ENCODE peak calls at places on chromosomes 11 and 22, in ten cellular contexts. E is cardiac muscle cell; J is CD4-positive, CD25-positive, alpha-beta regulatory T cell; D is upper lobe of right lung; U is sigmoid colon; W is HAP-1; S is psoas muscle; O is CD8-positive, alpha-beta T cell; C is fibroblast of lung; R is mucosa of descending colon. Z is an unnamed sample. For H3K4me1, the result is how much of the 10 kb centered on the place peaks cover.

GRCh38 chr11:72700026-72700610 is 25.9 kb upstream of the PDE2A start:
- DNase-seq in U (no peak), C (no peak), S (no peak), J (no peak), R (no peak), W (no peak), O (no peak), E (peak), D (no peak), Z (peak)

GRCh38 chr11:116782728-116783127 is 5.1 kb downstream of the ZPR1 start:
- DNase-seq in O (no peak), C (peak), W (no peak), D (no peak), U (no peak), E (peak), R (no peak), S (no peak), J (no peak), Z (no peak)

GRCh38 chr11:59787816-59788215 is 22.8 kb downstream of the MRPL16 start:
- DNase-seq in W (no peak), O (no peak), D (no peak), J (no peak), C (peak), S (no peak), U (no peak), E (peak), R (no peak), Z (peak)

GRCh38 chr22:26483043-26483438 is 542 bp downstream of the HPS4 start:
- DNase-seq in D (no peak), U (no peak), S (no peak), J (no peak), C (peak), W (no peak), O (no peak), R (no peak), E (no peak), Z (no peak)

GRCh38 chr11:65132238-65132987 is 1.9 kb downstream of the SYVN1 start:
- DNase-seq in W (no peak), J (no peak), S (no peak), E (no peak), O (no peak), U (peak), C (no peak), R (peak), D (no peak), Z (no peak)

GRCh38 chr11:19972637-19973036 is 187.6 kb downstream of the DBX1 start:
- DNase-seq in O (no peak), R (no peak), C (no peak), S (no peak), W (no peak), J (no peak), D (no peak), U (no peak), E (no peak), Z (no peak)

GRCh38 chr11:110251837-110252236 is 44.6 kb downstream of the RDX start:
- DNase-seq in D (no peak), J (no peak), W (no peak), O (no peak), E (peak), R (no peak), C (peak), S (no peak), U (no peak), Z (peak)

GRCh38 chr11:34271727-34272126 is 86.1 kb downstream of the ABTB2 start:
- DNase-seq in C (no peak), E (no peak), W (no peak), S (no peak), D (no peak), R (no peak), O (no peak), U (no peak), J (no peak), Z (no peak)

GRCh38 chr11:131192628-131193027 is 177.8 kb upstream of the NTM start:
- DNase-seq in J (no peak), R (no peak), U (no peak), S (no peak), D (no peak), O (no peak), C (no peak), E (no peak), W (no peak), Z (no peak)

GRCh38 chr22:40403141-40403540 is 32.7 kb downstream of the SGSM3 start:
- DNase-seq in U (no peak), W (no peak), O (no peak), J (no peak), S (no peak), E (no peak), R (no peak), D (no peak), C (no peak), Z (no peak)
- H3K4me1 ChIP-seq in U (under half), W (under half), O (half or more), J (under half), S (under half), E (under half), R (under half), D (under half), C (under half), Z (under half)

GRCh38 chr11:12680940-12681258 is 6.7 kb downstream of the TEAD1 start:
- DNase-seq in S (no peak), U (no peak), W (no peak), C (no peak), D (no peak), O (no peak), E (no peak), J (no peak), R (no peak), Z (no peak)

GRCh38 chr11:12680246-12680939 is 6.2 kb downstream of the TEAD1 start:
- DNase-seq in E (peak), C (peak), S (peak), W (peak), U (peak), D (peak), J (peak), O (no peak), R (peak), Z (peak)

GRCh38 chr11:12682288-12682687 is 8.1 kb downstream of the TEAD1 start:
- DNase-seq in R (no peak), E (no peak), W (no peak), U (no peak), S (no peak), C (no peak), D (no peak), J (no peak), O (no peak), Z (no peak)

GRCh38 chr11:12682730-12683500 is 8.7 kb downstream of the TEAD1 start:
- DNase-seq in J (no peak), W (no peak), O (no peak), S (no peak), U (no peak), D (no peak), E (no peak), R (no peak), C (no peak), Z (no peak)

GRCh38 chr11:12681462-12681861 is 7.2 kb downstream of the TEAD1 start:
- DNase-seq in J (no peak), R (no peak), C (no peak), E (no peak), D (no peak), W (no peak), S (no peak), U (no peak), O (no peak), Z (no peak)
- H3K4me1 ChIP-seq in J (under half), R (under half), C (under half), E (under half), D (under half), W (half or more), S (half or more), U (under half), O (under half), Z (half or more)

GRCh38 chr11:61114913-61115312 is 12.6 kb downstream of the CD5 start:
- DNase-seq in S (no peak), J (no peak), D (no peak), R (no peak), C (no peak), O (no peak), E (no peak), U (peak), W (no peak), Z (no peak)
- H3K4me1 ChIP-seq in S (under half), J (half or more), D (under half), R (under half), C (under half), O (half or more), E (under half), U (under half), W (under half), Z (under half)

DNA sequence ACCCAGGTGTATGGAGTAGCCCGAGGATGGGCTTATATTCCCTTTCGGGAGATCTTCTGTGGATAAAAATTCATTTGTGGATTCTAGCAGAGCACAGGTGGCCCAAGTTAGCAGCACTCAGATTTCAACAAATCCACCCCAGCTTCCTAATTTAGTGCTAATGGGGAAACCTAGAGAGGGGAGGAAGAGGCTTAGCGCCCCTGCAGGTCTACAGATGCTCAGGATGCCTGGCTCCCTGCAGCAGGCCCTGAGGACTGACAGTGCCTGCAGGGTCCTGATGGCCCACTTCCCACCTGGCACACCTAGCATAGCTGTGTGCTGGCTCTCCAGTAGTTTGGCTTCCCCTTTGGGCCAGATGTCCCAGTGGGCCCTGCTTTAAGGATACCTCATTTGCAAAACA is 6.5 kb downstream of the DGAT2 start:
- DNase-seq in E (no peak), S (no peak), O (no peak), C (no peak), J (no peak), R (no peak), W (no peak), U (peak), D (no peak), Z (no peak)
- H3K4me1 ChIP-seq in E (under half), S (under half), O (under half), C (under half), J (under half), R (under half), W (under half), U (under half), D (under half), Z (under half)

DNA sequence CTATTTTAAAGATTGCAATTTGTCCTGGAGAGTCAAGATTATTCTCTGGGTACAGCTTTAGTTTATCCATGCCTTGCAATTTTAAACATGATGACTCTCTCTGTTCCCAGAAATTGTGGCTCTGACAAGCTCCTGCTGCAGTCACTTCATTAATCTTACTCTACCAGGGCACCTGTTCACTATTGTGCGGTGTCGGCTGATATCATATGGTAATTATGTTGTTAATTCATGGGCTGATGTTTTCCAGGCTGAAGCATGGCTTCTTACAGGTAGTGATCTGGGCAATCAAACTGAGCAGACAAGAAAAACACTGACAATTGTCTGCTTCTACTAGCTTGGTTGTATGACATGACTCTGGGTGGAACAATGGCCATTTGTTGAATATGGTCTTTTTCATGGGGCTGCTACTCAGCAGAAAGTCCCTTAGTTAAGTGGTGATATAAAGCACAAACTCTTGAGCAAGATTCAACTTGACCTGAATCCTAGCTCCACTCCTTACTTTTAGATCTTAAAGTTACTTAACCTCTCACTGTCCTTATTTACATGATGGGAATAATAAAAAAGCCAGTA is 230.7 kb downstream of the FAT3 start:
- DNase-seq in J (no peak), D (no peak), W (no peak), S (no peak), E (no peak), C (no peak), O (no peak), U (no peak), R (no peak), Z (no peak)
- H3K4me1 ChIP-seq in J (under half), D (under half), W (under half), S (under half), E (under half), C (under half), O (under half), U (under half), R (under half), Z (under half)

DNA sequence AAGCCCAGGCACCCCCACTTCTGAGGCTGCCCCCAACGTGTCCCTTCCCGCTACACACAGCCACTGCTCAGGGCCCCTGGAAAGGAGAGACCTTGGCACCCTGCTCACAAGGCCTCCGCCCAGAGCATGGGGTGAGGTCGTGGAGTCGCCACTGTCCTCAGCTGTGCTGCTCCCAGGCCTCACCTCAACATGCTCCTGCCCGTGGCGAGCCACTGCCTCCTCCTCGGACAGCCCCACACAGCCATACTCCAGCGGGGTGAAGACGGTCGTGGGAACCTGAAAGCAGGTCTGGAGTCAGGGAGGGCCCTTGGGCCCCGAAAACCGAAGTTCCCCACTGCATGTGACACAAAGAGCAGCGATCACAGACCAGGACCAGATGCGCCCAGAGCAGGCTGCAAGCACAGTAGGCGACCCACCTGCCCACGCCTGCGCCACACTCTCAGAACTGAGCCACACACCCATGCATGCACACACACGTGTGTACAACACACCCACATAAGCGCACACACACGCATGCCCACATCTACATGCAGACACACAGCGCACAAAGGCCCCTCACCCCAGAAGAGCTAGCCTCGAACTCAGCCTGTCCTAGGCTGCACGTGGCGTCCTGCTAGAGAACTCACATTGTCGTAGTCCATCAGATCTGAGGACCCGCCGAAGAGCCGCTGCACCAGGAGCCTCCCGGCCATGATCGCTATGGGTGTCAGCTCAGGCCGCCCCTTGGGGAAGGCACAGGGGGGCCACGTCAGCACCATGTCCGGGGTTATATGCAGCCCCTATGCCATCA is 25.5 kb upstream of the GNB1L start:
- DNase-seq in W (no peak), D (peak), U (peak), R (no peak), J (no peak), O (no peak), S (peak), C (no peak), E (no peak), Z (no peak)
- H3K4me1 ChIP-seq in W (under half), D (under half), U (under half), R (under half), J (under half), O (under half), S (under half), C (under half), E (under half), Z (under half)

GRCh38 chr22:36363378-36363931 is 24.3 kb downstream of the MYH9 start:
- DNase-seq in O (no peak), J (no peak), D (no peak), U (no peak), W (no peak), E (no peak), R (peak), C (no peak), S (no peak), Z (no peak)

GRCh38 chr22:36360871-36361383 is 26.8 kb downstream of the MYH9 start:
- DNase-seq in W (no peak), O (no peak), C (peak), U (no peak), S (no peak), D (no peak), E (peak), J (no peak), R (peak), Z (peak)

GRCh38 chr22:36364255-36365019 is 23.3 kb downstream of the MYH9 start:
- DNase-seq in R (peak), J (no peak), W (no peak), O (no peak), S (no peak), U (no peak), D (no peak), C (no peak), E (no peak), Z (no peak)

GRCh38 chr22:36362077-36362476 is 25.7 kb downstream of the MYH9 start:
- DNase-seq in W (no peak), U (no peak), E (no peak), J (no peak), C (no peak), D (no peak), O (no peak), S (no peak), R (no peak), Z (no peak)

DNA sequence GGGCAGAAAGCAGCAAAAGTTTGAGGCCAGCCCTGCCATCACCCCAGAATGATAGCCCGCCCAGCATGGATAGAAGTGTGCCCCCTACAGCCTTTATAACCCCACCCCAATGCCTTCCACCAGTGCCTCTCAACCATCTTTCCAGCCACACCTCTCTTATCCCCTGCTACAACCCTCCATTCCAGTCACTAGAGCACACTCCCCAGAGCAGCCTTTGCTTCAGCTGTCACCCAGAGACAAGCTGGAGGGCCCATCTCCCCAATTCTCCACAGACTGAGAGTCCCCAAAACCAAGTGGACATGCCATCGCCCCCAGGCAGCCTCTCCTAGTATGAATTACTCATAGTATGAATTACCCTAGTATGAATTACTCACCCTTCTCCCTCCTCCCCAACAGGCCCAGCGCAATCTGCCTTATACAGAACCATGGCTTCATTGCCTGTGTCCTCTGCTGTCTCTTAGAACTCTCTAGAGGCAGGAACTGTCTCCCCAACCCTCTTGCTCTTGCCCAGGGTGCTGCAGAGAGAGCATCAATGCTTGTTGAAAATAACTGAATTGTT is 24.9 kb downstream of the MYH9 start:
- DNase-seq in W (no peak), S (no peak), C (no peak), R (peak), O (no peak), D (no peak), J (no peak), E (no peak), U (no peak), Z (peak)
- H3K4me1 ChIP-seq in W (under half), S (half or more), C (half or more), R (half or more), O (half or more), D (half or more), J (half or more), E (half or more), U (under half), Z (half or more)

GRCh38 chr11:74686792-74687191 is 44.4 kb downstream of the CHRDL2 start:
- DNase-seq in U (peak), E (peak), R (peak), S (no peak), J (no peak), W (no peak), O (no peak), C (peak), D (peak), Z (no peak)

GRCh38 chr11:74684661-74685060 is 46.6 kb downstream of the CHRDL2 start:
- DNase-seq in J (no peak), O (no peak), S (no peak), R (no peak), D (peak), U (peak), W (no peak), E (no peak), C (no peak), Z (no peak)

GRCh38 chr11:74687237-74688005 is 43.8 kb downstream of the CHRDL2 start:
- DNase-seq in W (peak), D (peak), O (no peak), U (no peak), S (no peak), E (peak), C (peak), J (no peak), R (peak), Z (peak)

GRCh38 chr11:74685338-74685737 is 45.9 kb downstream of the CHRDL2 start:
- DNase-seq in C (no peak), J (no peak), E (no peak), D (no peak), S (no peak), U (no peak), R (no peak), O (no peak), W (no peak), Z (no peak)

DNA sequence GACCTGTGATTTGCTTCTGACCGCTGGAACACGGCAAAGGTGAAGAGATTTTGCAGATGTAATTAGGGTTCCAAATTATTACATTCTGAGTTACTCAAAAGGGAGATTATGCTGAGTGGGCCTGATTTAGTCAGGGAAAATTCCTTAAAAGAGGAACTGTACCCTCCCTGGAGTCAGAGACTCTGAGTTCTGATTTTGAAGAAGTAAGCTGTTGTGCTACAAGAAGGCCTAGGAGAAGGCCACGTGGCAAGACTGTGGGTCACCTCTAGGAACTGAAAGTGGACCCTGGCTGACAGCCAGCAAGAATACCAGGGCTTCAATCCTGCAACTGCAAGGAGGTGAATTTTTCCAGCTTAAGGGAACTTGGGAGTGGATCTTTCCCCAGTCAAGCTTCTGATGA is 45.3 kb downstream of the CHRDL2 start:
- DNase-seq in S (no peak), J (no peak), C (no peak), D (peak), R (peak), E (no peak), O (no peak), U (peak), W (no peak), Z (no peak)
- H3K4me1 ChIP-seq in S (under half), J (under half), C (under half), D (under half), R (under half), E (under half), O (under half), U (under half), W (under half), Z (under half)

DNA sequence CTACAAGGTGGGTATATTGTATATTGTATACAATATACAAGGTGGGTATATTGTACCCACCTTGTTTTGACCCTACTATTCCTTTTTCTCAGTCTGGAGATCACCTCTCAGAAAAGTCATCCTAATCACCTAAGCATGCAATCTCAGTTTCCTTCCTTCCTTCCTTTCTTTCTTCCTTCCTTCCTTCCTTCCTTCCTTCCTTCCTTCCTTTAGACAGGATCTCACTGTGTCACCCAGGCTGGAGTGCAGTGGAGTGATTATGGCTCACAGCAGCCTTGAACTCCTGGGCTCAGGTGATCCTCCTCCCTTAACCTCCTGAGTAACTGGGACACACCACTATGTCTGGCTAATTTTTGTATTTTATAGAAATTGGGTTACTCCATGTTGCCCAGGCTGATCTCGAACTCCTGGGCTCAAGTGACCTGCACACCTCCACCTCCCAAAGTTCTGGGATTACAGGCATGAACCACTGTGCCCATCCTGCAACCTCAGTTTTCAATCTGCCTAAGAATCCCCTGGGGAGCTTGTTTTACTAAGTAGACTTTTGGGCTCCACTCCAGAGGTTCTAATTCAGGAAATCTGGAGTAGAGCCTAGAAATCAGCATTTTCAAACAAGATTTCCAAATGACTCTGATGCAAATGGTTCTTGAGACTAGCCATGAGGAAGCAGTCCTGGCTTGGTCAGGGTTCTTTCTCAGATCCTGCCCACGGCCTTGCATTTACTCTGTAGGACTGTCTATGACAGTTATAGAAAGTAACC is 1.4 kb upstream of the KCNE3 start:
- DNase-seq in D (no peak), O (no peak), S (no peak), U (no peak), J (no peak), E (peak), W (no peak), R (no peak), C (no peak), Z (no peak)
- H3K4me1 ChIP-seq in D (under half), O (under half), S (under half), U (under half), J (under half), E (under half), W (under half), R (under half), C (under half), Z (under half)